ENCODE peak calls at places on chromosomes 16 and 17, in eight cellular contexts. I is foreskin keratinocyte, P is HFF-Myc, N is GM12865, X is progenitor cell of endocrine pancreas, H is endothelial cell, O is A549, W is fibroblast of lung. V is an unnamed sample.

GRCh38 chr16:71230122-71230845 is at the start of gene HYDIN:
- DNase-seq in W (peak), N (no peak), X (peak), H (peak), I (no peak), P (peak), O (peak), V (peak)

GRCh38 chr16:85136705-85137322 is 24.5 kb upstream of the CIBAR2 start:
- DNase-seq in N (peak), O (no peak), P (no peak), X (no peak), H (no peak), I (no peak), W (no peak), V (no peak)

GRCh38 chr17:67196422-67196821 is 48.6 kb downstream of the HELZ start:
- DNase-seq in W (no peak), X (no peak), O (no peak), P (no peak), N (no peak), H (no peak), I (no peak), V (no peak)

GRCh38 chr17:29828676-29829291 is 101.2 kb downstream of the SSH2 start:
- DNase-seq in H (no peak), P (no peak), N (no peak), X (no peak), I (no peak), W (no peak), O (no peak), V (no peak)

GRCh38 chr17:4186244-4186920 is 43.4 kb downstream of the CYB5D2 start:
- DNase-seq in X (no peak), H (no peak), I (no peak), W (no peak), P (no peak), N (no peak), O (no peak), V (no peak)

GRCh38 chr16:30972872-30973271 is 12.1 kb upstream of the HSD3B7 start:
- DNase-seq in H (no peak), P (no peak), N (no peak), I (no peak), O (peak), X (no peak), W (peak), V (no peak)

GRCh38 chr17:47066841-47067682 is 88.0 kb upstream of the RPRML start:
- DNase-seq in H (peak), O (peak), X (peak), P (peak), W (peak), I (peak), N (peak), V (peak)

GRCh38 chr16:27464663-27465482 is 62.9 kb downstream of the IL21R start:
- DNase-seq in O (no peak), X (no peak), P (no peak), W (no peak), N (no peak), I (no peak), H (no peak), V (peak)

GRCh38 chr16:5907544-5907943 is 809.9 kb upstream of the EEF2KMT start:
- DNase-seq in O (no peak), W (no peak), H (no peak), X (no peak), N (no peak), I (no peak), P (no peak), V (no peak)

GRCh38 chr16:3094289-3095027 is 4.6 kb downstream of the ZSCAN10 start:
- DNase-seq in X (no peak), W (no peak), O (no peak), P (no peak), I (no peak), H (peak), N (peak), V (peak)

GRCh38 chr17:4583796-4584124 is 569 bp upstream of the SMTNL2 start:
- DNase-seq in I (no peak), O (peak), P (no peak), H (peak), N (no peak), W (no peak), X (no peak), V (peak)

GRCh38 chr17:51703364-51704341 is 443.3 kb downstream of the UTP18 start:
- DNase-seq in W (peak), P (no peak), O (no peak), I (peak), N (no peak), H (no peak), X (no peak), V (no peak)

GRCh38 chr16:68247932-68248331 is 2.8 kb downstream of the PLA2G15 start:
- DNase-seq in P (no peak), O (no peak), N (no peak), I (no peak), W (no peak), H (no peak), X (no peak), V (no peak)

GRCh38 chr17:48804936-48805411 is 12.1 kb downstream of the TTLL6 start:
- DNase-seq in H (peak), X (peak), W (peak), N (peak), I (no peak), O (peak), P (no peak), V (peak)

GRCh38 chr16:1428511-1428910 is 2.4 kb upstream of the PERCC1 start:
- DNase-seq in I (no peak), P (no peak), O (peak), H (peak), W (peak), N (peak), X (no peak), V (peak)

GRCh38 chr17:38444151-38444550 is 15.9 kb downstream of the ARHGAP23 start:
- DNase-seq in I (no peak), N (peak), H (peak), O (peak), X (peak), W (peak), P (no peak), V (peak)

GRCh38 chr17:28549274-28550132 is 2.9 kb downstream of the UNC119 start:
- DNase-seq in O (no peak), H (no peak), N (peak), W (no peak), P (no peak), X (no peak), I (no peak), V (peak)

GRCh38 chr16:86540894-86541293 is 14.1 kb downstream of the MTHFSD start:
- DNase-seq in N (no peak), H (no peak), I (no peak), O (no peak), W (no peak), X (no peak), P (no peak), V (no peak)

GRCh38 chr17:82802141-82802540 is 37.7 kb downstream of the ZNF750 start:
- DNase-seq in I (no peak), X (no peak), O (no peak), N (no peak), W (peak), P (no peak), H (no peak), V (no peak)

GRCh38 chr17:68777243-68777855 is 176.2 kb upstream of the FAM20A start:
- DNase-seq in X (peak), I (no peak), H (peak), P (peak), W (peak), N (peak), O (peak), V (peak)

GRCh38 chr17:20966869-20967268 is 75.9 kb downstream of the USP22 start:
- DNase-seq in I (no peak), H (no peak), N (peak), O (no peak), W (no peak), P (no peak), X (no peak), V (peak)

GRCh38 chr17:44122825-44123355 is 551 bp downstream of the HDAC5 start:
- DNase-seq in H (no peak), P (no peak), I (no peak), O (no peak), W (no peak), N (peak), X (no peak), V (peak)

GRCh38 chr17:2521257-2521656 is 9.6 kb upstream of the METTL16 start:
- DNase-seq in X (no peak), I (no peak), N (no peak), H (no peak), P (no peak), W (no peak), O (no peak), V (no peak)

GRCh38 chr16:71351558-71351901 is 7.0 kb upstream of the CALB2 start:
- DNase-seq in X (no peak), P (no peak), N (no peak), W (no peak), I (no peak), O (no peak), H (no peak), V (no peak)

GRCh38 chr17:22569459-22570143 is 877.3 kb downstream of the KCNJ18 start:
- DNase-seq in X (no peak), I (no peak), N (no peak), P (no peak), H (no peak), O (no peak), W (no peak), V (no peak)

GRCh38 chr16:67544844-67545664 is 16.4 kb downstream of the RIPOR1 start:
- DNase-seq in H (no peak), W (no peak), P (no peak), O (no peak), N (no peak), I (no peak), X (no peak), V (no peak)

GRCh38 chr17:75557075-75557851 is 30.3 kb upstream of the MYO15B start:
- DNase-seq in P (no peak), N (no peak), W (peak), I (no peak), H (no peak), X (peak), O (peak), V (no peak)

GRCh38 chr17:81345211-81346089 is 49.8 kb upstream of the BAHCC1 start:
- DNase-seq in W (peak), H (peak), X (peak), I (peak), O (peak), N (peak), P (peak), V (peak)
- TF ChIP-seq CTCF in W (no peak), H (peak), X (peak), I (peak), O (peak), N (peak), P (no peak), V (no peak)

DNA sequence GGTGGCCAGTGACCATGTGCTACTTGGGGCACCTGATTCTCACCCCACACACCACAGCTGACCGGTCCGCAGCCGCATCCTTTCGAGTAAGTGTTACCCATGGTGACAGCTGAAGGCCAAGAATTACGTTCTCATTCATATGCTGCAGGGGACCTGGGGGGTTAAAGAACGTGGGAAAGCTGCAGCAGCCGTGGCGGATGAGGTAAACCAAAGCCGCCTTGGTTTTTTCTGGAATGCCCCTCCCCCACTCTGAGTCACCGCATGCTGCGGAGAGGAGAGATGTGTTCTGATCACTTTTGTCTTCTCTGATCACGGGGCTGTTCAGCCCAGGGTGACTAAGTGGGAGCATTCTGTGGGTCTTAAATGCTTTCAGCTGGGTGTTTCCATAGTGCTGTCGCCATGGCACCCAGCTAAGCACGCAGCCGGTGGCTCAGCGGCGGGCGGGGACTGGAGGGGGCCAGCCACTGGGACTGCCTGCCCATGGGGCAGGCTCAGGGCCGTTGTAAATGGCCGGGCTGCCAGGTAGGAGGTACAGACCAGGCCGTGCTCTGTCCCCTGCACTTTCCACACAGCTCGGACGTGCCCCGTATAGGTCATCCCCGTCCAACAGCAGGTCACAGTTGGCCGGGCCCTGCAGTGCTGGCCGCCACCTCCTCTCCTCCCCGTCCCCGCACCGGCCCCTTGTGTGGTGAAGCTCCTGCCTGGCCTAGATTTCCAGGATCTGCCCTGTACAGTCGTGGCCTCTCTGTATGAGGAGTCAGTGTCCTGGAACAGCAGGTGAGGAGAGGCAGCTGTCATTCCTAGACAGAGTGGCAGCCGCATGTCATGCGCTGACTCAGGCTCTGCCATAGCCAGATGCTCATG is 60.0 kb downstream of the BAIAP2 start:
- DNase-seq in H (peak), P (peak), N (peak), W (peak), O (peak), X (peak), I (peak), V (peak)
- TF ChIP-seq CTCF in H (no peak), P (no peak), N (no peak), W (peak), O (no peak), X (peak), I (no peak), V (no peak)

GRCh38 chr17:78342438-78343098 is 17.3 kb downstream of the SOCS3 start:
- DNase-seq in H (no peak), I (peak), O (peak), X (no peak), P (no peak), N (no peak), W (peak), V (no peak)

GRCh38 chr17:78343433-78344201 is 16.3 kb downstream of the SOCS3 start:
- DNase-seq in N (peak), O (no peak), I (no peak), H (no peak), W (no peak), P (no peak), X (no peak), V (peak)

GRCh38 chr17:78340183-78340955 is 19.5 kb downstream of the SOCS3 start:
- DNase-seq in O (no peak), W (no peak), H (no peak), I (no peak), P (no peak), N (no peak), X (no peak), V (no peak)

GRCh38 chr17:78343099-78343432 is 16.8 kb downstream of the SOCS3 start:
- DNase-seq in X (no peak), N (no peak), H (no peak), W (peak), I (no peak), O (peak), P (no peak), V (no peak)

DNA sequence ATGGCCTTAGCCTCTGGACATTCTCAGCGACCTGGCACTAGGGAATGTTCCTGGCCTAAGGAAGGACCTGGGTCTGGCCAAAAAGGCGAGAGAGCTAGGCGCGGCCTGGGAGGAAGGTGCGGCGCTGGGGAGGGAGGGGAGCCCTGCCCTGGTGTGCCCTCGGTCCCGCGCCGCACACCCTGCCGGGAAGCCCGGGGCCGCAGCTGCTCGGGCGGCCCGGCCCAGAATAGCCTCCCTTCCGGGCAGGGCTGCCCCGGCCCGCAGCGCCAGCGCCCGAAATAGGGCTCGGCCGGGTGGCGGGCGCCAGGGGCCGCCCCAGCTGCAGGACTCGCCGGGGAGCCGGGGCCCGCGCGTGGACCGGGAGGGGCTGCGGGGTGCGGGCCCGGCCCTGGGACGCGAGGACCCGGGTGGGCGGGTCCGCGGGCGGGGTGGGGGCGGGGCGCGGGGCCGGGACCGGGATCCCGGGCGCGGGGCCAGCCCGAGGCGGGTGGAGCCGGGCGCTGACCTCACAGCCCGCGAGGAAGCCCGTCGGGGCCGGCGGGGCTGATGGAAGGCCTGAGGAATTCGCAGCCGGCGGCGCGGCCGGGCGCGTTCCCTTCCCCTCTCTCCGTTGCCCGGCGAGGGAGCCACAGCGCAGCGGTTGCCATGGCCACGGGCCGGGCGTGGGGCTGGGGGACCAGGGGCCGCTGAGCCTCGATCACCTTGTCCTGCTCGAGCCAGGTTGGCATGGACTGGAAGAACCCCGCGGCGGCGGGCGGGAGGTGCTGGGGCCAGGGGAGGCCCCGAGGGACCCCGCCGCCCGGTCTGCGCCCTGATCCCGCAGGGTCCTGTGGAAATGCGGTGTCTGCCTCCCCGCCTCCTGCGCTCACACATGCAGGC is 18.1 kb downstream of the SOCS3 start:
- DNase-seq in N (no peak), H (peak), P (no peak), I (no peak), W (peak), O (peak), X (peak), V (no peak)
- TF ChIP-seq CTCF in N (no peak), H (no peak), P (no peak), I (no peak), W (no peak), O (no peak), X (no peak), V (no peak)

GRCh38 chr16:83113811-83114210 is 487.0 kb downstream of the CDH13 start:
- DNase-seq in I (no peak), W (no peak), P (no peak), X (no peak), O (no peak), H (no peak), N (no peak), V (no peak)
- TF ChIP-seq CTCF in I (no peak), W (no peak), P (no peak), X (no peak), O (no peak), H (no peak), N (no peak), V (no peak)

GRCh38 chr16:24801761-24802302 is 43.9 kb upstream of the SLC5A11 start:
- DNase-seq in H (no peak), W (peak), O (no peak), N (no peak), P (no peak), I (no peak), X (no peak), V (no peak)

GRCh38 chr16:24805484-24805883 is 40.3 kb upstream of the SLC5A11 start:
- DNase-seq in P (no peak), O (no peak), N (no peak), W (no peak), H (no peak), X (no peak), I (no peak), V (no peak)

DNA sequence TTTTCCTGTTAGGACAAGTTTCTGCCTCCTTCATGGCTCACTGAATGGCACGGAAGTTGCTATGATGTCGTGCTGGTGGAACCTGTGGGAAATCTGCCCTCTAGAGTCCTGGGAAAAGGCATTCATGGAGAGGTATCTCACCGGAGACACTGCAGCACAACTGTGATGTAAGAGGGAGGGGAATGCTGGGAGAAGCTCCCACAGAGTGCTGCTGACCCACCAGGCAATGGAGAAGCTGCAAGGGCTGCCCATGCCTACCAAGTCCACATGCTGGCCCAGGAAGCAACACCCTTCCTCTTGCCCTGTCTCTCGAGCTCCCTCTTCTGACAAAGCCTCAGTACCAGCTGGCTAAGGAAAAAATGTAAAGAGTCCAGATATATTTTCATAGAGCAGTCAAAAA is 45.2 kb upstream of the SLC5A11 start:
- DNase-seq in H (no peak), I (peak), X (no peak), W (peak), P (no peak), N (peak), O (peak), V (no peak)
- TF ChIP-seq CTCF in H (no peak), I (peak), X (no peak), W (no peak), P (no peak), N (peak), O (peak), V (no peak)

GRCh38 chr16:88062341-88062861 is 111.2 kb downstream of the BANP start:
- DNase-seq in I (no peak), N (no peak), P (peak), X (no peak), O (no peak), W (peak), H (no peak), V (no peak)

GRCh38 chr16:88059701-88060386 is 108.6 kb downstream of the BANP start:
- DNase-seq in O (no peak), X (no peak), I (no peak), N (no peak), H (no peak), W (no peak), P (no peak), V (no peak)

GRCh38 chr16:88058817-88059216 is 107.6 kb downstream of the BANP start:
- DNase-seq in P (no peak), W (no peak), N (no peak), H (no peak), O (no peak), X (no peak), I (no peak), V (no peak)

GRCh38 chr16:88061346-88062110 is 110.3 kb downstream of the BANP start:
- DNase-seq in H (no peak), W (peak), P (no peak), X (no peak), N (no peak), O (no peak), I (no peak), V (no peak)

GRCh38 chr16:88060524-88061219 is 109.4 kb downstream of the BANP start:
- DNase-seq in I (no peak), W (no peak), P (no peak), X (no peak), O (no peak), N (no peak), H (no peak), V (no peak)
- TF ChIP-seq CTCF in I (peak), W (no peak), P (peak), X (no peak), O (no peak), N (no peak), H (no peak), V (no peak)

GRCh38 chr17:916315-916714 is 63.3 kb downstream of the NXN start:
- DNase-seq in W (no peak), N (no peak), O (no peak), X (no peak), I (no peak), P (no peak), H (no peak), V (no peak)
- TF ChIP-seq CTCF in W (no peak), N (no peak), O (no peak), X (peak), I (peak), P (no peak), H (peak), V (no peak)